ENCODE peak calls at places on chromosomes 7 and 10, in seven cellular contexts. F, E, U, X, A, J and W are unnamed samples.

GRCh38 chr10:33421789-33422188 is 87.3 kb upstream of the NRP1 start:
- DNase-seq in F (no peak), E (no peak), U (peak), X (no peak), A (no peak), J (no peak), W (no peak)

GRCh38 chr7:2894118-2894940 is 50.2 kb upstream of the GNA12 start:
- DNase-seq in F (peak), E (peak), U (no peak), X (peak), A (peak), J (peak), W (no peak)

GRCh38 chr10:132538031-132538789 is 623 bp downstream of the INPP5A start:
- DNase-seq in F (no peak), E (no peak), U (no peak), X (no peak), A (no peak), J (no peak), W (no peak)

GRCh38 chr7:4470246-4470645 is 211.8 kb upstream of the FOXK1 start:
- DNase-seq in F (no peak), E (no peak), U (no peak), X (no peak), A (no peak), J (no peak), W (no peak)

GRCh38 chr7:24290004-24290641 is 6.1 kb downstream of the NPY start:
- DNase-seq in F (peak), E (peak), U (peak), X (peak), A (no peak), J (no peak), W (peak)

GRCh38 chr7:27602766-27603165 is 59.9 kb downstream of the HIBADH start:
- DNase-seq in F (no peak), E (no peak), U (no peak), X (no peak), A (no peak), J (no peak), W (no peak)

GRCh38 chr10:103750836-103751235 is 104.5 kb downstream of the SH3PXD2A start:
- DNase-seq in F (no peak), E (no peak), U (no peak), X (no peak), A (no peak), J (no peak), W (no peak)

GRCh38 chr10:12221323-12222298 is 25.6 kb downstream of the CDC123 start:
- DNase-seq in F (no peak), E (no peak), U (peak), X (no peak), A (no peak), J (no peak), W (peak)

GRCh38 chr7:149865437-149865836 is 8.3 kb upstream of the ATP6V0E2 start:
- DNase-seq in F (peak), E (peak), U (no peak), X (peak), A (no peak), J (peak), W (no peak)